ENCODE peak calls at places on chromosome 9, in eight cellular contexts. F is GM23338, G is endothelial cell of umbilical vein, Q is H1, T is HepG2, M is K562, I is SK-N-SH, B is GM12878. W is an unnamed sample.

GRCh38 chr9:135081264-135081660 is 6.2 kb upstream of the OLFM1 start:
- DNase-seq in B (no peak), F (no peak), G (no peak), Q (no peak), I (no peak), M (no peak), T (no peak), W (no peak)

GRCh38 chr9:6590772-6591384 is 54.7 kb downstream of the GLDC start:
- DNase-seq in B (no peak), M (no peak), Q (no peak), F (no peak), I (no peak), G (no peak), T (peak; percentile 98), W (peak; percentile 51)

GRCh38 chr9:132121021-132121420 is 40.8 kb upstream of the NTNG2 start:
- DNase-seq in B (no peak), I (no peak), Q (no peak), T (no peak), M (no peak), G (no peak), F (no peak), W (no peak)

GRCh38 chr9:91162784-91163440 is 198.8 kb downstream of the AUH start:
- DNase-seq in I (no peak), B (peak; percentile 21), G (no peak), T (no peak), M (peak; percentile 33), Q (no peak), F (no peak), W (no peak)

GRCh38 chr9:14584571-14584970 is 108.7 kb downstream of the ZDHHC21 start:
- DNase-seq in Q (no peak), G (no peak), F (no peak), B (no peak), M (no peak), T (no peak), I (no peak), W (no peak)

GRCh38 chr9:133558191-133559126 is 24.0 kb downstream of the ADAMTSL2 start:
- DNase-seq in B (peak; percentile 32), M (peak; percentile 67), G (peak; percentile 26), F (no peak), T (peak; percentile 68), I (peak; percentile 91), Q (no peak), W (peak; percentile 54)

GRCh38 chr9:120688758-120689157 is 25.5 kb downstream of the MEGF9 start:
- DNase-seq in I (no peak), Q (no peak), B (no peak), F (no peak), T (no peak), M (no peak), G (no peak), W (no peak)

GRCh38 chr9:135101068-135101410 is 13.6 kb downstream of the OLFM1 start:
- DNase-seq in I (no peak), F (no peak), B (no peak), T (no peak), Q (no peak), G (no peak), M (no peak), W (no peak)

GRCh38 chr9:116589392-116590354 is 97.4 kb upstream of the TRIM32 start:
- DNase-seq in F (peak; percentile 94), G (peak; percentile 21), M (peak; percentile 72), B (no peak), T (peak; percentile 79), Q (peak; percentile 80), I (peak; percentile 36), W (peak; percentile 72)

GRCh38 chr9:31799953-31800609 is 584.4 kb upstream of the ACO1 start:
- DNase-seq in M (no peak), T (peak; percentile 24), F (peak; percentile 82), B (peak; percentile 4), I (no peak), G (peak; percentile 60), Q (peak; percentile 46), W (peak; percentile 19)

GRCh38 chr9:82302968-82303655 is 314.5 kb downstream of the SPATA31D1 start:
- DNase-seq in T (no peak), I (no peak), B (no peak), F (peak; percentile 22), Q (no peak), M (no peak), G (no peak), W (no peak)

GRCh38 chr9:3336951-3337350 is 188.8 kb downstream of the RFX3 start:
- DNase-seq in F (no peak), M (no peak), G (no peak), B (no peak), T (no peak), I (no peak), Q (no peak), W (no peak)

GRCh38 chr9:106862115-106862945 is 636 bp upstream of the ZNF462 start:
- DNase-seq in F (peak; percentile 68), Q (peak; percentile 61), T (no peak), M (no peak), G (peak; percentile 54), I (peak; percentile 73), B (no peak), W (no peak)

GRCh38 chr9:98740226-98740881 is 31.6 kb upstream of the GABBR2 start:
- DNase-seq in F (no peak), G (peak; percentile 10), M (no peak), I (peak; percentile 69), Q (no peak), B (no peak), T (no peak), W (no peak)

GRCh38 chr9:75170898-75171360 is 82.6 kb downstream of the OSTF1 start:
- DNase-seq in Q (no peak), F (no peak), T (no peak), I (no peak), G (no peak), M (no peak), B (no peak), W (no peak)

GRCh38 chr9:75167281-75167680 is 79.0 kb downstream of the OSTF1 start:
- DNase-seq in I (no peak), M (no peak), F (no peak), Q (no peak), T (no peak), B (no peak), G (peak; percentile 69), W (no peak)

GRCh38 chr9:75164573-75164972 is 76.3 kb downstream of the OSTF1 start:
- DNase-seq in G (no peak), I (no peak), F (no peak), Q (no peak), M (no peak), B (no peak), T (no peak), W (no peak)

GRCh38 chr9:75169623-75170022 is 81.3 kb downstream of the OSTF1 start:
- DNase-seq in M (no peak), T (no peak), I (no peak), B (no peak), G (peak; percentile 96), F (no peak), Q (no peak), W (no peak)

DNA sequence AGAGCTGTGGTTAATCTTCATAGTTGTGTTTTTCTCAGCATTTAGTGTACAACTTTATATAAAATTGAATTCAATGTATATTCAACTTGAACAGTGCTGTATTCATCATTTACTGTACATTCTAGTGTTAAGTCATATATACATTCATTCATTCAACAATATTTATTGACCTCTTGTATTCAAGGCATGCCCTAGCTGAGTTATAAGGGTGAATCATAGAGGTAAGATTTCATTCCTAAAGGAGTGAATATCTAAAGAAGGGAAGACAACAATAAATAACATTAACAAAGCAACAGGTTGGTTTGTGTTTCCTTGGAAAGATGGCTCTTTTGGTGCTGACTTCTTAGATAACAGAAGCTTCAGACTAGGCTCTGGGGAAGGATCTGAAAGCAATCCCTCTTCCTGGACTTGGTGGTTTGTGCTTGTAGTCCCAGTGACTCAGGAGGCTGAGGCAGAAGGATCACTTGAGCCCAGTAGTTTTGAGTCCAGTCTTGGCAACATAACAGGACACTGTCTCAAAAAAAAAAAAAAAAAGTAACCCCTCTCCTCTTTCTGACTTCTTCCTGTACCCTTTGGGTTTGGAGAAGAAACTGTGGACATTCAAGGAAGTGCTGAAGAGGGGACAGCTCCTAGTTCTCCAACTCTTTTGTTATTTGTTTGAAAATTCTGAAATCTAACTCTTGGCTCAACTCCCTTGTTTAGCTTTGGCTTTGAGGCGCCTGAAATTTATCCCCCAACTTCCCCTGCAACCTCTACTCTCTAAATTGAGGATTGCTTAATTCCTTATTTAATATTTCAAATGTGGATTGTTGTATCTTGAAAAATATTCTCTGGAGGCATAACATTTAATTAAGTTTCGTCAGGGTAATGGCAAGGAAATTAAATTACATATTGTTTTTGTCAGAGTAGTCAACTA is 80.2 kb downstream of the OSTF1 start:
- DNase-seq in T (no peak), G (peak; percentile 34), B (no peak), Q (no peak), M (no peak), F (no peak), I (no peak), W (no peak)
- H3K4me2 ChIP-seq in T (no peak overlapping the region), G (peak overlapping the region; percentile 84), B (no peak overlapping the region), Q (no peak overlapping the region), M (no peak overlapping the region), F (no peak overlapping the region), I (no peak overlapping the region), W (no peak overlapping the region)

GRCh38 chr9:34654317-34655083 is 2.5 kb downstream of the IL11RA start:
- DNase-seq in G (peak; percentile 36), F (no peak), M (no peak), I (peak; percentile 92), B (no peak), Q (no peak), T (no peak), W (no peak)
- TF ChIP-seq POLR2AphosphoS5 in G (no peak), F (no peak), M (no peak), I (no peak), B (no peak), Q (no peak), T (no peak), W (no peak)

DNA sequence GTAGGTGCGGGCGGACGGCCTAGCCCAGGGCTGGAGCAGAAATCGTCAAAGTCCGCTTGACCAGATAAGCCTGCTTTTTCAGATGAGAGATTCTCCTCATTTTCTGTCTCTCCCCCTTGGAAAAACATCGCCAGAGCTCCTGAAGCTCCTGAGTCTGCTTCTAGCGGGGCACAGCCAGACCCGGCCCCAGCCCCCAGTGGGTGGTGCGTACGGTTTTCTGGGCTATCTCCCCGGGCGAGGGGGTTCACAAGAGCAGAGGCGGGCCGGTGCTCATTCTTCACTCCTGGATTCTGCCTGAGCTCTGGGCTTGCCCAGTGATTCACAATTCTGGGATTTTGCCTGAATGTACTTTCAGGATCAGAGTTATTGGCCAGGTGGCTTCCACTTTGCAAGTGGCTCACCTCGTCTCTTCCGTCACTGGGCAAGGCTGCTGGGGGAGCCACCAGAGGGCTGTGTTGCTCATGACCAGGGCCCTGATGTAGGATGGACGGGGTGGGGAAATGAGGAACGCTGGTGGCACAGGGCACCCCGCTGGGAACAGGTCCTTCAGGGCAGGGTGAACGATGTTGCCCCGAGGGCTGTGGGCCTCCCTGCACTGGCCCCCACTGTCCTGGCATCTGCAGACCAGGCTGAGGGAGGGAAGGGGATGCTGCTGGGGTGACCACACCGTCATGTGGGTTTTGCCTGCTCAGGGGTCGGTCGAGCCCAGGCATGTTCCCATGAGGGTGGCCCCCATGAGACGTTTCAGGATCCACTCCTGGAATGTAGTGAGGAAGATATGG is 6.3 kb downstream of the SEC16A start:
- DNase-seq in F (no peak), I (no peak), T (no peak), M (no peak), G (no peak), B (no peak), Q (no peak), W (no peak)
- H3K4me2 ChIP-seq in F (no peak overlapping the region), I (no peak overlapping the region), T (no peak overlapping the region), M (no peak overlapping the region), G (no peak overlapping the region), B (no peak overlapping the region), Q (no peak overlapping the region), W (no peak overlapping the region)

GRCh38 chr9:37324261-37324683 is 98.2 kb upstream of the GRHPR start:
- DNase-seq in G (no peak), M (no peak), F (no peak), T (no peak), Q (no peak), I (no peak), B (peak; percentile 43), W (no peak)
- TF ChIP-seq POLR2AphosphoS5 in G (no peak), M (no peak), F (no peak), T (no peak), Q (no peak), I (no peak), B (no peak), W (no peak)